ENCODE peak calls at places on chromosomes 13 and 19, in four cellular contexts. J, P, Y and G are unnamed samples.

GRCh38 chr19:16473875-16474397 is 2.2 kb upstream of the EPS15L1 start:
- DNase-seq in J (no peak), P (no peak), Y (no peak), G (no peak)

GRCh38 chr19:6228523-6229215 is 51.1 kb downstream of the MLLT1 start:
- DNase-seq in J (no peak), P (no peak), Y (peak), G (no peak)

GRCh38 chr19:1806184-1807029 is 5.7 kb downstream of the ATP8B3 start:
- DNase-seq in J (no peak), P (no peak), Y (no peak), G (no peak)

GRCh38 chr19:5048727-5049553 is 80.0 kb downstream of the KDM4B start:
- DNase-seq in J (no peak), P (no peak), Y (no peak), G (no peak)

GRCh38 chr19:12668937-12669271 is 2.3 kb downstream of the WDR83 start:
- DNase-seq in J (peak), P (peak), Y (peak), G (peak)

GRCh38 chr19:1862424-1863307 is 713 bp downstream of the KLF16 start:
- DNase-seq in J (peak), P (peak), Y (peak), G (no peak)

GRCh38 chr13:26460652-26461051 is 96.8 kb upstream of the WASF3 start:
- DNase-seq in J (no peak), P (no peak), Y (peak), G (no peak)

GRCh38 chr13:32986552-32986951 is 29.7 kb upstream of the KL start:
- DNase-seq in J (no peak), P (no peak), Y (no peak), G (no peak)

GRCh38 chr19:10780368-10780767 is 55.6 kb downstream of the TMED1 start:
- DNase-seq in J (no peak), P (no peak), Y (no peak), G (no peak)

GRCh38 chr19:35569281-35569781 is 5.9 kb upstream of the ATP4A start:
- DNase-seq in J (no peak), P (no peak), Y (no peak), G (no peak)

GRCh38 chr13:81283561-81283960 is 942.6 kb upstream of the SPRY2 start:
- DNase-seq in J (no peak), P (no peak), Y (no peak), G (no peak)

GRCh38 chr19:49579947-49580263 is 451 bp downstream of the NOSIP start:
- DNase-seq in J (no peak), P (no peak), Y (no peak), G (no peak)

GRCh38 chr19:51259348-51260245 is 8.7 kb downstream of the SIGLECL1 start:
- DNase-seq in J (no peak), P (peak), Y (no peak), G (peak)

GRCh38 chr19:18091217-18091608 is 4.5 kb upstream of the IL12RB1 start:
- DNase-seq in J (peak), P (peak), Y (peak), G (peak)

GRCh38 chr13:23778007-23778687 is 111.1 kb downstream of the MIPEP start:
- DNase-seq in J (no peak), P (no peak), Y (no peak), G (no peak)

GRCh38 chr13:21668665-21669599 is 1.9 kb upstream of the FGF9 start:
- DNase-seq in J (no peak), P (no peak), Y (peak), G (no peak)

GRCh38 chr13:90686438-90686837 is 661.0 kb upstream of the MIR17HG start:
- DNase-seq in J (no peak), P (no peak), Y (no peak), G (no peak)

GRCh38 chr19:3987619-3988371 is 2.5 kb upstream of the EEF2 start:
- DNase-seq in J (peak), P (peak), Y (peak), G (peak)

GRCh38 chr19:3159565-3159964 is 19.0 kb upstream of the S1PR4 start:
- DNase-seq in J (no peak), P (no peak), Y (no peak), G (no peak)

GRCh38 chr13:112735791-112736190 is 46.0 kb downstream of the ATP11A start:
- DNase-seq in J (no peak), P (no peak), Y (no peak), G (no peak)

GRCh38 chr13:28540612-28541011 is 45.7 kb upstream of the FLT1 start:
- DNase-seq in J (no peak), P (no peak), Y (no peak), G (no peak)

GRCh38 chr19:18259848-18260247 is 14.4 kb downstream of the IQCN start:
- DNase-seq in J (no peak), P (no peak), Y (no peak), G (no peak)

GRCh38 chr13:100388923-100389322 is 199.7 kb downstream of the GGACT start:
- DNase-seq in J (no peak), P (no peak), Y (no peak), G (no peak)

GRCh38 chr13:104769520-104769919 is 1703.3 kb upstream of the SLC10A2 start:
- DNase-seq in J (no peak), P (no peak), Y (no peak), G (no peak)